ENCODE peak calls at places on chromosomes 1 and 21, in eight cellular contexts. H is KBM-7, F is H9, W is posterior cingulate gyrus, P is GM12892, A is tibial artery, U is heart left ventricle, Z is hepatocyte. L is an unnamed sample.

GRCh38 chr1:216186816-216187215 is 236.4 kb downstream of the USH2A start:
- DNase-seq in H (no peak), F (no peak), W (no peak), P (no peak), A (no peak), U (no peak), Z (peak), L (no peak)

GRCh38 chr1:234599617-234600417 is 10.2 kb downstream of the IRF2BP2 start:
- DNase-seq in H (peak), F (peak), W (peak), P (peak), A (peak), U (peak), Z (peak), L (peak)

GRCh38 chr1:161182214-161182613 is 4.9 kb upstream of the B4GALT3 start:
- DNase-seq in H (no peak), F (no peak), W (peak), P (no peak), A (peak), U (peak), Z (no peak), L (no peak)

GRCh38 chr1:169565335-169566271 is 20.7 kb downstream of the F5 start:
- DNase-seq in H (no peak), F (no peak), W (no peak), P (no peak), A (no peak), U (no peak), Z (peak), L (no peak)

GRCh38 chr1:49252917-49253316 is 476.2 kb upstream of the BEND5 start:
- DNase-seq in H (no peak), F (no peak), W (no peak), P (no peak), A (no peak), U (no peak), Z (no peak), L (no peak)

GRCh38 chr1:221284028-221284427 is 404.8 kb downstream of the HLX start:
- DNase-seq in H (no peak), F (no peak), W (no peak), P (no peak), A (no peak), U (no peak), Z (peak), L (no peak)

GRCh38 chr1:191888996-191889622 is 269.2 kb upstream of the RGS18 start:
- DNase-seq in H (peak), F (no peak), W (no peak), P (no peak), A (no peak), U (no peak), Z (no peak), L (no peak)

GRCh38 chr1:156006666-156007376 is 13.9 kb downstream of the SSR2 start:
- DNase-seq in H (no peak), F (no peak), W (no peak), P (no peak), A (no peak), U (no peak), Z (no peak), L (no peak)

GRCh38 chr1:88399690-88400089 is 284.4 kb upstream of the PKN2 start:
- DNase-seq in H (no peak), F (no peak), W (no peak), P (no peak), A (no peak), U (no peak), Z (no peak), L (no peak)

GRCh38 chr1:38331496-38332210 is 285.1 kb upstream of the POU3F1 start:
- DNase-seq in H (no peak), F (no peak), W (no peak), P (no peak), A (no peak), U (no peak), Z (no peak), L (no peak)

GRCh38 chr1:51946300-51946699 is 44.2 kb downstream of the RAB3B start:
- DNase-seq in H (no peak), F (no peak), W (no peak), P (no peak), A (no peak), U (no peak), Z (no peak), L (no peak)

GRCh38 chr21:46435786-46436227 is 22.9 kb upstream of the DIP2A start:
- DNase-seq in H (no peak), F (peak), W (peak), P (no peak), A (no peak), U (no peak), Z (no peak), L (no peak)

GRCh38 chr1:178451529-178451928 is 45.2 kb downstream of the CLEC20A start:
- DNase-seq in H (no peak), F (no peak), W (no peak), P (no peak), A (no peak), U (no peak), Z (peak), L (no peak)

GRCh38 chr1:192575499-192576189 is at the start of gene RGS1:
- DNase-seq in H (peak), F (no peak), W (no peak), P (no peak), A (peak), U (no peak), Z (no peak), L (peak)

GRCh38 chr1:239262538-239262937 is 123.8 kb upstream of the CHRM3 start:
- DNase-seq in H (peak), F (no peak), W (no peak), P (no peak), A (no peak), U (no peak), Z (no peak), L (peak)

GRCh38 chr1:8680628-8681316 is 136.7 kb downstream of the RERE start:
- DNase-seq in H (no peak), F (no peak), W (no peak), P (no peak), A (no peak), U (no peak), Z (no peak), L (no peak)

GRCh38 chr1:43274804-43275180 is 5.0 kb downstream of the TMEM125 start:
- DNase-seq in H (no peak), F (no peak), W (no peak), P (no peak), A (peak), U (no peak), Z (no peak), L (no peak)

GRCh38 chr1:19762175-19762779 is 37.4 kb downstream of the TMCO4 start:
- DNase-seq in H (peak), F (peak), W (no peak), P (peak), A (no peak), U (no peak), Z (peak), L (peak)

GRCh38 chr21:45040114-45040715 is 34.2 kb upstream of the ADARB1 start:
- DNase-seq in H (no peak), F (no peak), W (peak), P (no peak), A (peak), U (no peak), Z (no peak), L (no peak)

GRCh38 chr1:247360116-247360898 is 28.6 kb upstream of the ZNF496 start:
- DNase-seq in H (no peak), F (no peak), W (no peak), P (no peak), A (peak), U (no peak), Z (no peak), L (no peak)

GRCh38 chr1:171781167-171781875 is at the start of gene METTL13:
- DNase-seq in H (peak), F (peak), W (peak), P (peak), A (peak), U (peak), Z (peak), L (peak)

GRCh38 chr1:19010503-19010902 is 54.0 kb upstream of the IFFO2 start:
- DNase-seq in H (no peak), F (no peak), W (no peak), P (no peak), A (no peak), U (no peak), Z (no peak), L (no peak)

GRCh38 chr1:3787347-3787710 is 9.0 kb downstream of the LRRC47 start:
- DNase-seq in H (no peak), F (no peak), W (no peak), P (no peak), A (no peak), U (no peak), Z (no peak), L (no peak)

GRCh38 chr1:23555949-23556640 is 3.2 kb downstream of the ID3 start:
- DNase-seq in H (no peak), F (peak), W (no peak), P (no peak), A (peak), U (no peak), Z (peak), L (no peak)

GRCh38 chr21:44742418-44743153 is 31.2 kb upstream of the TSPEAR start:
- DNase-seq in H (peak), F (no peak), W (no peak), P (no peak), A (no peak), U (no peak), Z (no peak), L (peak)

GRCh38 chr1:33903210-33903589 is 39.3 kb downstream of the HMGB4 start:
- DNase-seq in H (no peak), F (no peak), W (no peak), P (no peak), A (no peak), U (no peak), Z (peak), L (no peak)

GRCh38 chr1:108574008-108574407 is 14.1 kb downstream of the EEIG2 start:
- DNase-seq in H (no peak), F (no peak), W (no peak), P (no peak), A (no peak), U (no peak), Z (no peak), L (no peak)

L was measured in Kasumi-1.